ENCODE peak calls at places on chromosomes 6 and 20, in five cellular contexts. A is HepG2, P is transverse colon, N is uterus, K is tibial nerve. S is an unnamed sample.

GRCh38 chr6:45462190-45463134 is 84.7 kb upstream of the SUPT3H start:
- DNase-seq in P (no peak), A (no peak), K (no peak), N (no peak), S (no peak)

GRCh38 chr6:147154454-147154853 is 49.8 kb upstream of the STXBP5 start:
- DNase-seq in P (no peak), A (peak), K (no peak), N (no peak), S (peak)

GRCh38 chr6:50270427-50270826 is 220.7 kb upstream of the DEFB112 start:
- DNase-seq in A (no peak), P (no peak), K (no peak), N (no peak), S (no peak)

GRCh38 chr20:46253391-46253790 is 54.9 kb downstream of the CDH22 start:
- DNase-seq in P (peak), A (peak), K (no peak), N (no peak), S (peak)

GRCh38 chr20:62142252-62143117 is 709 bp downstream of the PSMA7 start:
- DNase-seq in K (no peak), P (peak), N (no peak), A (no peak), S (peak)

GRCh38 chr6:14476793-14477531 is 359.4 kb downstream of the CD83 start:
- DNase-seq in N (peak), P (peak), A (no peak), K (peak), S (no peak)

GRCh38 chr6:100230976-100231316 is 233.8 kb downstream of the SIM1 start:
- DNase-seq in N (no peak), K (no peak), A (no peak), P (no peak), S (no peak)

GRCh38 chr6:143689852-143690251 is 12.1 kb downstream of the PHACTR2 start:
- DNase-seq in K (no peak), A (no peak), P (no peak), N (no peak), S (no peak)

GRCh38 chr6:41182069-41183034 is 18.6 kb downstream of the TREML2 start:
- DNase-seq in P (peak), K (no peak), N (no peak), A (peak), S (peak)

GRCh38 chr6:26216015-26216885 is 129.0 kb downstream of the HFE start:
- DNase-seq in A (peak), K (peak), N (peak), P (peak), S (peak)

GRCh38 chr6:44234101-44235090 is 11.0 kb downstream of the SLC29A1 start:
- DNase-seq in N (peak), A (peak), K (peak), P (peak), S (peak)

GRCh38 chr6:1377526-1378223 is 11.7 kb upstream of the FOXF2 start:
- DNase-seq in K (no peak), P (no peak), A (no peak), N (no peak), S (no peak)

GRCh38 chr20:1266167-1266973 is at the start of gene SNPH:
- DNase-seq in N (peak), K (peak), A (no peak), P (peak), S (peak)
- TF ChIP-seq POLR2A in N (no peak), K (no peak), A (no peak), P (no peak), S (no peak)

DNA sequence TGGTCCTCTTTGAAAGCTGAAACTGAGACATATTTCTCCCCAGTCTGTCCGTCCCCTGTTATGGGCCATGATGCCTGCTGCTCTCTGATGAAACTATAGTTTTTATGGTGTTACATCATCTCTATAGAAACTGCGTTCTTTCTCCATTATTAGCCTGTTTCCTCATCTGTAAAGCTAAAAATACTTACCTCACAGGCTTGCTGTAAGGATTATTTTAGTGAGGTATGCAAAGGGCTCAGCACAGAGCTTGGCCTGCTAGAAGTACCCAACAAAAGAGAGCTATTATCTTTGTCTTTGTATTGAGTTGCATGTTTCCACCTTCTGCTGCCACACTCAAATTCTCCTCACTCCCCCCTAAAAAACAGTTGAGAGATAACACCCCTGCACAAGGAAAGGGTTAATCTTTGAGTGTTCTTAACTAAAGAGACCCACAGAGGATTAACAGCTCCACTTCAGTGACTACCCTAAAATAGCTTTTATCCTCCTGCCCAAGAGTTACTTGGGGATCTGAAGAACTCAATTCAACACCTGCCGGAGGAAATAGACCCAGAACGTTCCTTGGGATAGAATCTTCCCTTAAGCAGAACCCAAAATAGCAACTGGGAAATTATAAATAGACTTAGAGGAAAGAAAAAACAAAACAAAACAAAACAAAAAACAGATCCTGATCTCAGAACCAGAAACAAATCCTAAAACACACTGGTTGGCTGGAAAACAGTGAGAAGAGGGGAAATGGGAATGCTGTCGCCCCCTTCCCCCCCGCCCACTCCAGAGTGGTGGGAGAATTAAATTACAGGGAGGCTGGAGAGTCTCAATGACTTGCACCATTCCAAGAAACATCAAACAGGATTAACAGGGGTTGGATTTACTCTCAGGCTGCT is 1.8 kb downstream of the PLAGL2 start:
- DNase-seq in P (no peak), K (no peak), A (no peak), N (no peak), S (peak)
- H3K4me3 ChIP-seq in P (peak), K (peak), A (peak), N (no peak), S (peak)

GRCh38 chr20:57372581-57373350 is 18.4 kb upstream of the RBM38 start:
- DNase-seq in A (no peak), N (no peak), K (no peak), P (no peak), S (no peak)
- TF ChIP-seq POLR2A in A (no peak), N (no peak), K (no peak), P (no peak), S (no peak)

DNA sequence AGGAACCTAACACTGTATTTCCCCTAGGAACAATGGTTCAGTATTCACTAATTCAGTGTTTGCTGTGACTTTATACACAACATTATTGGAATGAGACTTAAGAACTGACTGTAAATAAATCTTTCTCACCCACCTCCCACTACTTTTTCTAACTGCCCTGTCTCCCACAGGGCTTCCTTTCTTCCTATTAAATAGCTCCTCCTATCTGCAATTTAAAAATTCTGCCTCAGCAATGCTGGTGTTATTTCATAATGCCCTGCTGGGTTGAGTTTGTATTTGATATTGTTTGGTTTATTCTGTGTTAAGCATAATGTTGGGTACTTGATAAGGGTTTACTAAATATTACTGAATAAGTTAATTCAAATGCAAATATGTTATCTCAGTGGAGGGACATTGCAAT is 573.1 kb upstream of the RNF217 start:
- DNase-seq in N (no peak), K (no peak), P (no peak), A (no peak), S (no peak)
- H3K4me3 ChIP-seq in N (no peak), K (no peak), P (no peak), A (no peak), S (no peak)

DNA sequence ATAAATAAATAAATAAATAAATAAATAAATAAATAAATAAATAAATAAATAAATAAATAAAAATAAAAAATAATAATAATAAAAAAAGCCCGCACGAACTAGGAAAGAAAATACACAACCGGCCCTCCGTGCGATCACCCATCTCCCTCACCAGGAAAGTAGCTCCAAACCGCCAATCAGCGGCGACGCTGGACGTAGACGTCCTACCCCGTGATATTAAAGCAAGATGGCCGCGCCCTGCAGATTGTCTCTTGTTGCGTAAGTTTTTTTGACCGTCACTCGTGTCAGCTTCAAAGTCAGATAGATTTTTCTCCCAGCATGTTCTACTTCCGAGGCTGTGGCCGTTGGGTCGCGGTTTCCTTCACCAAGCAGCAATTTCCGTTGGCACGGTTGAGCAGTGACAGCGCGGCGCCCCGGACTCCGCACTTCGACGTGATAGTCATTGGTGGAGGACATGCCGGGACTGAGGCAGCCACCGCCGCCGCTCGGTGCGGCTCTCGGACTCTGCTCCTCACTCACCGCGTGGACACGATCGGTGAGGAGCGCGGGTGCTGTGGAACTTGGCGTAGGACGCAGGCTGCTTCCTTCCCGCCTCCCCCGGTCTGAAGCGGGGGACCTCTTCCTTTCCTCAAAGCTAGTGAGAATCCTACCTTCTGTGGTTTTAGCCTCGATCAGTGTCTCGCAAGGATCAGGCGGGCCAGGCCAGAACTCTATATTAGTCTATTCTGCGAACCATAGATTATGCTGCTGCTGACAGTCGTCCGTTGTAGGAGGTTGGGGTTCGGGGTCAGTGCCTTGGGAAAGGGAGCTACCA is at the start of gene MTO1:
- DNase-seq in K (peak), P (peak), A (peak), N (peak), S (peak)
- TF ChIP-seq POLR2A in K (peak), P (peak), A (peak), N (peak), S (peak)

GRCh38 chr6:78867020-78867369 is 356 bp upstream of the IRAK1BP1 start:
- DNase-seq in P (no peak), K (no peak), N (no peak), A (no peak), S (no peak)
- H3K4me3 ChIP-seq in P (peak), K (peak), N (peak), A (peak), S (peak)

GRCh38 chr6:31400467-31401289 is 2.7 kb upstream of the MICA start:
- DNase-seq in N (peak), A (peak), K (peak), P (peak), S (peak)
- TF ChIP-seq POLR2A in N (peak), A (peak), K (peak), P (peak), S (peak)

GRCh38 chr6:155980680-155981079 is 525.0 kb upstream of the NOX3 start:
- DNase-seq in N (no peak), P (no peak), A (no peak), K (no peak), S (no peak)

GRCh38 chr6:155980014-155980413 is 524.4 kb upstream of the NOX3 start:
- DNase-seq in N (no peak), A (no peak), P (no peak), K (no peak), S (no peak)

GRCh38 chr6:155985660-155986138 is 530.1 kb upstream of the NOX3 start:
- DNase-seq in N (no peak), K (no peak), P (no peak), A (no peak), S (no peak)
- H3K4me3 ChIP-seq in N (no peak), K (no peak), P (no peak), A (no peak), S (no peak)